ENCODE peak calls at places on chromosomes 11 and 22, in five cellular contexts. G is aorta, A is upper lobe of right lung, L is substantia nigra, O is A549. F is an unnamed sample.

GRCh38 chr22:41647771-41648170 is 26.7 kb downstream of the XRCC6 start:
- DNase-seq in G (no peak), A (no peak), L (no peak), O (no peak), F (no peak)

GRCh38 chr22:33090836-33091235 is 32.7 kb upstream of the SYN3 start:
- DNase-seq in G (no peak), A (no peak), L (no peak), O (no peak), F (no peak)

GRCh38 chr11:9765320-9766101 is 101.6 kb downstream of the SWAP70 start:
- DNase-seq in G (peak), A (no peak), L (no peak), O (no peak), F (peak)

GRCh38 chr11:72072348-72072747 is 8.0 kb downstream of the NUMA1 start:
- DNase-seq in G (no peak), A (no peak), L (no peak), O (no peak), F (no peak)

GRCh38 chr11:25587496-25587895 is 744.4 kb upstream of the ANO3 start:
- DNase-seq in G (no peak), A (no peak), L (no peak), O (no peak), F (no peak)

GRCh38 chr11:69808708-69809107 is 10.5 kb downstream of the FGF3 start:
- DNase-seq in G (no peak), A (no peak), L (no peak), O (no peak), F (no peak)

GRCh38 chr11:66530927-66531722 is 14.7 kb downstream of the ZDHHC24 start:
- DNase-seq in G (peak), A (no peak), L (no peak), O (no peak), F (no peak)

GRCh38 chr11:118152552-118153471 is at the start of gene SCN4B:
- DNase-seq in G (peak), A (peak), L (no peak), O (peak), F (peak)

GRCh38 chr22:17257091-17257490 is 37.9 kb upstream of the ADA2 start:
- DNase-seq in G (no peak), A (no peak), L (no peak), O (no peak), F (no peak)

GRCh38 chr22:50641696-50642607 is 14.0 kb upstream of the ARSA start:
- DNase-seq in G (no peak), A (peak), L (no peak), O (no peak), F (no peak)

GRCh38 chr11:113587318-113587739 is 112.1 kb upstream of the DRD2 start:
- DNase-seq in G (no peak), A (no peak), L (no peak), O (no peak), F (no peak)

GRCh38 chr11:1341928-1342524 is 32.6 kb upstream of the TOLLIP start:
- DNase-seq in G (no peak), A (peak), L (no peak), O (peak), F (no peak)

GRCh38 chr11:122743949-122744876 is 88.7 kb downstream of the UBASH3B start:
- DNase-seq in G (peak), A (no peak), L (no peak), O (no peak), F (no peak)

GRCh38 chr11:130209944-130210854 is 50.6 kb downstream of the ST14 start:
- DNase-seq in G (no peak), A (peak), L (no peak), O (no peak), F (no peak)

GRCh38 chr11:1515082-1516060 is 28.8 kb upstream of the MOB2 start:
- DNase-seq in G (peak), A (peak), L (peak), O (peak), F (peak)

GRCh38 chr11:824292-824880 is 3.3 kb upstream of the CRACR2B start:
- DNase-seq in G (no peak), A (no peak), L (no peak), O (no peak), F (no peak)

GRCh38 chr22:24486501-24486921 is 8.6 kb upstream of the UPB1 start:
- DNase-seq in G (no peak), A (no peak), L (no peak), O (peak), F (no peak)

GRCh38 chr11:79174045-79175008 is 266.5 kb downstream of the TENM4 start:
- DNase-seq in G (no peak), A (no peak), L (no peak), O (no peak), F (no peak)

GRCh38 chr11:17986711-17987220 is 26.1 kb downstream of the SERGEF start:
- DNase-seq in G (no peak), A (no peak), L (no peak), O (no peak), F (no peak)

GRCh38 chr11:124115782-124116616 is 749 bp downstream of the VWA5A start:
- DNase-seq in G (peak), A (peak), L (no peak), O (no peak), F (no peak)

GRCh38 chr11:15565846-15566245 is 451.1 kb downstream of the INSC start:
- DNase-seq in G (no peak), A (no peak), L (no peak), O (no peak), F (no peak)

GRCh38 chr11:10934293-10934850 is 76.5 kb upstream of the ZBED5 start:
- DNase-seq in G (peak), A (no peak), L (no peak), O (no peak), F (no peak)
- H3K27ac ChIP-seq in G (peak), A (peak), L (no peak), O (peak), F (no peak)

GRCh38 chr11:32405592-32405991 is 29.7 kb downstream of the WT1 start:
- DNase-seq in G (no peak), A (no peak), L (no peak), O (no peak), F (peak)
- H3K27ac ChIP-seq in G (no peak), A (no peak), L (no peak), O (no peak), F (no peak)

GRCh38 chr11:46858920-46859531 is 12.9 kb upstream of the CKAP5 start:
- DNase-seq in G (no peak), A (no peak), L (no peak), O (no peak), F (no peak)
- H3K27ac ChIP-seq in G (no peak), A (no peak), L (no peak), O (no peak), F (no peak)

GRCh38 chr11:13963949-13964770 is 1.6 kb downstream of the SPON1 start:
- DNase-seq in G (peak), A (peak), L (no peak), O (no peak), F (peak)
- H3K27ac ChIP-seq in G (no peak), A (peak), L (no peak), O (no peak), F (no peak)

DNA sequence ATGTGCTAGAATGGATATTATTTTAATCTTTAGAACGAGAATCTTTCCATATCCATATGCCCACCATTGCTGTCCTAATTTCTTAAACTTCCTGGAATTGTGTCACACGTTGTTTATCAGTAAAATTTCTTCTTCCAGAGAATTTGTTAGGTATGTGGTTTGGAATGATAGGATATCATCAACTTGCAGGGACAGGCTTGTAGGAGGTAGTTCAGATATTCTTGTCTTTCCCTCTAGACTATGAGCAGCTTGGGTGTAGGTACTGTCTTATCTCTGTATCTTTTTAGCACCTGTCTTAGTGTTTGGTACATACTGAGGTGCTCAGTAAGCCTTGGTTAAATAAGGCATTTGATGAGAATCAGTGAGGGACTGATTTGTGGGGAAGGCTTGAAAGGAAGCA is 3.4 kb downstream of the CTNND1 start:
- DNase-seq in G (no peak), A (no peak), L (no peak), O (no peak), F (no peak)
- H3K27ac ChIP-seq in G (no peak), A (peak), L (no peak), O (no peak), F (no peak)

DNA sequence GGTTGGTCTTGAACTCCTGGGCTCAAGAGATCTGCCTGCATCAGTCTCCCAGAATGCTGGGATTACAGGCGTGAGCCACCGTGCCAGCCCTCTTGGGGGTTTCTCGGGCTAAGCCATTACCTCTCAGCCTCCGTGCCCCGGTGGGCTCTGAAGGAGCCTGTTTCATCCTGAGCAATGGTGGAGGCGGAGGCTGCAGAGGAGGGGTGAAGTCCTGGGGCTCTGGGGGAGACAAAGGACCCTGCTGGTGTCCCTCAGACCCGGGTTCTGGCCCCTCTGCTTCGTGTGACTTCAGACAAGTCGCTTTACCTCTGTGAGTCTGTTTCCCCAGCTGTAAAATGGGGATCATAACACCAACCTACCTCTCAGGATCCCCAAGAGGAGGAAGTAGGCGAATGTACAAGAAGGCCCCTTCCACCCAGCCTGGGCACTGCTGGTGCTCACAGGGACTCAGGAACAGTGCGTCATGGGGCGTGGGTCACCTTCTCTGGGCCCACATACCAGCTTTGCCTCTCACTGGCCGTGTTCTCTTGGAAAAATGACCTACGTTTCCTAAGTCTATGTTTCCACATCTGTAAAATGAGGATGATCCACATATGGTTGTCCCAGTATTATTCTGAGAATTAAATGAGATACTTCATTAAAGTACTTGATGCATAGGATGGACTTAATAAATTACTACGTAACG is 36.8 kb downstream of the RIBC2 start:
- DNase-seq in G (no peak), A (no peak), L (no peak), O (no peak), F (no peak)
- H3K27ac ChIP-seq in G (no peak), A (peak), L (no peak), O (no peak), F (no peak)

GRCh38 chr11:44976576-44976975 is 25.9 kb upstream of the TP53I11 start:
- DNase-seq in G (peak), A (no peak), L (no peak), O (no peak), F (no peak)

GRCh38 chr11:44978961-44979331 is 28.3 kb upstream of the TP53I11 start:
- DNase-seq in G (no peak), A (no peak), L (no peak), O (peak), F (no peak)

GRCh38 chr11:44978279-44978960 is 27.7 kb upstream of the TP53I11 start:
- DNase-seq in G (no peak), A (no peak), L (no peak), O (no peak), F (no peak)

GRCh38 chr11:44979536-44980399 is 29.1 kb upstream of the TP53I11 start:
- DNase-seq in G (no peak), A (peak), L (no peak), O (peak), F (no peak)

GRCh38 chr11:44977493-44977984 is 26.9 kb upstream of the TP53I11 start:
- DNase-seq in G (no peak), A (no peak), L (no peak), O (peak), F (peak)
- H3K27ac ChIP-seq in G (no peak), A (peak), L (no peak), O (peak), F (no peak)

DNA sequence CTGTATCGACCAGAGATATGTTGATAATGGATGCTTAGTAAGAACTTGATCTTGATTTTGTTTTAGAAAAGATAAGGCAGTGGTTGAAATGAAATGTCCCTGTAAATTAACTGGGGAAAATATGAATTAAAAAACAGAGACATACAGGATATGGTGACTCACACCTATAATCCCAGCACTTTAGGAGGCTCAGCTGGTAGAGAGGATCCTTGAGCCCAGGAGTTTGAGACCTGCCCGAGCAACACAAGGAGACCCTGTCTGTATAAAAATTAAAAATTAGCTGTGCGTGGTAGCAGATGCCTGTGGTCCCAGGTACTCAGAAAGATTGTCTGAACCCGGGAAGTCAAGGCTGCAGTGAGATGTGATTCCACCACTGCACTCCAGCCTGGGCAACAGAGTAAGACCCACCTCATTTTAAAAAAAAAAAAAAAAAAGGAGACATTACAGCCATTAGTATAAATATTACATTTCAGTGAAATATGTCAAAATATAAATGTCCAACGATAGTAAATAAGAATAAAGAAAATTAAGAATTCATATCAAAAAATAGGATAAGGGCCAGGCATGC is 4.6 kb downstream of the PICALM start:
- DNase-seq in G (no peak), A (no peak), L (no peak), O (no peak), F (no peak)
- H3K27ac ChIP-seq in G (no peak), A (peak), L (peak), O (peak), F (no peak)

GRCh38 chr22:19915287-19915954 is 26.2 kb upstream of the COMT start:
- DNase-seq in G (no peak), A (no peak), L (no peak), O (no peak), F (no peak)
- H3K27ac ChIP-seq in G (no peak), A (no peak), L (no peak), O (no peak), F (no peak)

DNA sequence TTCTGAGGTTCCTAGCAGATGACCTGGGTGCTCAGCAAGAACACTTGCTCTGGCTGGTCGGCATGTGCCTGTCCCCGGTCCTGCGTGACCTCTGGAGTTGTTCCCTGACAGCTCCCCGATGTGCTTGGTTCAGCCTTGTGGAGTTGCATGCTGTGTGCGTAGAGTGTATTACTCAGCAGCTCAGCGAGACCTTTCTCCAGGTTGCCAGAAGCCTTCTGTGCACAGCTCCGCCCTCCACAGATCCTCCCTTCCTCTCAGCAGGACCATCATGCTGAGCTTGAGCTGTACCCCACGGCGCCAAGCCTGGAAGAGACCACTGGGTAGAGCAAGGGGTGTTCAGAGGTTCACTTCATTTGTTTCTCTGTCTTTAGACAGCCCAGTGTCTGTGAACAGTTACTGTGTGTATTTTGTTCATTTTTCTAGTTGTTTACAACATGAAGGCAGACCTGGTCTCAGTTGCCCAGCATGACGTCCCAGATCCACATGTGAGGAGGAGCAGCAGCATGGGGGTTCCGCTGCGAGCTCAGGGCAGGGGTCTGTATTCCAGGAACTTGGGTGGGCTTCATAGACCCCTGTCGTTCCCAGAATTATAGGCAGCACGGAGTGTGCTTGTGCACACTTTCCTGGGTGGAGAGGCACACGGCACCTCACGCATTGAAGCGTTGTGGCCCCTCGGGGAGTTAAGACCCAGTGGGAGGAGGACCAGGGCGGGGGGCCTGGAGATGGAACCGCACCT is 148.6 kb downstream of the IGLL1 start:
- DNase-seq in G (no peak), A (no peak), L (no peak), O (no peak), F (peak)
- H3K27ac ChIP-seq in G (no peak), A (no peak), L (no peak), O (peak), F (no peak)

F was measured in adrenal gland.